ENCODE peak calls at places on chromosomes 11 and 22, in eight cellular contexts. B, W, E, S, L, Z, V and I are unnamed samples.

GRCh38 chr11:3674189-3674588 is 3.0 kb upstream of the CHRNA10 start:
- DNase-seq in B (peak), W (no peak), E (no peak), S (no peak), L (no peak), Z (no peak), V (peak), I (no peak)

GRCh38 chr11:109984634-109985289 is 108.4 kb upstream of the ZC3H12C start:
- DNase-seq in B (no peak), W (peak), E (no peak), S (no peak), L (no peak), Z (no peak), V (no peak), I (no peak)

GRCh38 chr11:76105637-76106036 is 100.7 kb downstream of the WNT11 start:
- DNase-seq in B (no peak), W (no peak), E (no peak), S (no peak), L (no peak), Z (no peak), V (no peak), I (no peak)

GRCh38 chr11:73189315-73189714 is 28.8 kb upstream of the P2RY2 start:
- DNase-seq in B (no peak), W (peak), E (peak), S (peak), L (peak), Z (peak), V (no peak), I (no peak)

GRCh38 chr22:41094036-41094435 is 1.6 kb downstream of the EP300 start:
- DNase-seq in B (no peak), W (peak), E (no peak), S (no peak), L (no peak), Z (no peak), V (peak), I (no peak)

GRCh38 chr11:66906077-66906929 is 49.4 kb downstream of the LRFN4 start:
- DNase-seq in B (no peak), W (no peak), E (no peak), S (no peak), L (no peak), Z (no peak), V (no peak), I (peak)

GRCh38 chr11:46745328-46745727 is 26.3 kb downstream of the F2 start:
- DNase-seq in B (no peak), W (no peak), E (no peak), S (no peak), L (no peak), Z (no peak), V (no peak), I (no peak)

GRCh38 chr11:126123686-126124085 is 61.0 kb upstream of the CDON start:
- DNase-seq in B (no peak), W (peak), E (no peak), S (no peak), L (no peak), Z (no peak), V (no peak), I (no peak)

GRCh38 chr11:75270896-75271415 is 30.4 kb downstream of the TPBGL start:
- DNase-seq in B (no peak), W (peak), E (no peak), S (peak), L (no peak), Z (peak), V (peak), I (peak)

GRCh38 chr22:39908737-39909136 is 7.9 kb downstream of the GRAP2 start:
- DNase-seq in B (no peak), W (no peak), E (no peak), S (no peak), L (no peak), Z (no peak), V (no peak), I (no peak)

GRCh38 chr11:76589477-76589876 is 81.1 kb downstream of the LRRC32 start:
- DNase-seq in B (no peak), W (no peak), E (no peak), S (no peak), L (no peak), Z (no peak), V (no peak), I (no peak)

GRCh38 chr22:22692707-22693530 is 48.5 kb downstream of the GGTLC2 start:
- DNase-seq in B (no peak), W (peak), E (peak), S (no peak), L (peak), Z (peak), V (peak), I (peak)

GRCh38 chr11:93512073-93512475 is 31.1 kb downstream of the SMCO4 start:
- DNase-seq in B (no peak), W (no peak), E (no peak), S (no peak), L (no peak), Z (no peak), V (no peak), I (no peak)

GRCh38 chr22:29380856-29381255 is 7.5 kb downstream of the AP1B1 start:
- DNase-seq in B (no peak), W (no peak), E (no peak), S (no peak), L (no peak), Z (no peak), V (no peak), I (no peak)

GRCh38 chr11:129048911-129049310 is 106.2 kb upstream of the TP53AIP1 start:
- DNase-seq in B (no peak), W (no peak), E (no peak), S (no peak), L (no peak), Z (no peak), V (no peak), I (no peak)

GRCh38 chr11:15146271-15147003 is 31.7 kb downstream of the INSC start:
- DNase-seq in B (no peak), W (no peak), E (no peak), S (no peak), L (no peak), Z (no peak), V (no peak), I (no peak)

GRCh38 chr11:12187399-12187798 is 77.0 kb downstream of the MICAL2 start:
- DNase-seq in B (no peak), W (no peak), E (no peak), S (peak), L (no peak), Z (no peak), V (no peak), I (no peak)

GRCh38 chr11:3950996-3951662 is 95.7 kb downstream of the STIM1 start:
- DNase-seq in B (no peak), W (no peak), E (no peak), S (no peak), L (no peak), Z (no peak), V (no peak), I (no peak)

GRCh38 chr11:1771700-1772099 is 8.0 kb upstream of the CTSD start:
- DNase-seq in B (no peak), W (peak), E (peak), S (peak), L (no peak), Z (peak), V (no peak), I (no peak)

GRCh38 chr11:68309621-68310185 is 2.7 kb upstream of the LRP5 start:
- DNase-seq in B (no peak), W (no peak), E (no peak), S (no peak), L (no peak), Z (no peak), V (no peak), I (no peak)

GRCh38 chr22:35961480-35961902 is 67.1 kb downstream of the RBFOX2 start:
- DNase-seq in B (peak), W (no peak), E (peak), S (no peak), L (no peak), Z (peak), V (peak), I (no peak)

GRCh38 chr11:14520902-14521151 is 641 bp upstream of the PSMA1 start:
- DNase-seq in B (no peak), W (no peak), E (no peak), S (no peak), L (no peak), Z (no peak), V (no peak), I (no peak)

GRCh38 chr11:20451568-20451967 is 64.1 kb downstream of the PRMT3 start:
- DNase-seq in B (no peak), W (peak), E (no peak), S (no peak), L (no peak), Z (no peak), V (no peak), I (no peak)

GRCh38 chr11:33734441-33735165 is 1.6 kb downstream of the CD59 start:
- DNase-seq in B (no peak), W (peak), E (no peak), S (no peak), L (no peak), Z (no peak), V (peak), I (no peak)

GRCh38 chr11:62457474-62457873 is 38.6 kb downstream of the SCGB1A1 start:
- DNase-seq in B (no peak), W (no peak), E (no peak), S (no peak), L (no peak), Z (no peak), V (no peak), I (no peak)

GRCh38 chr11:12274056-12274455 is 103.3 kb upstream of the PARVA start:
- DNase-seq in B (no peak), W (no peak), E (no peak), S (peak), L (no peak), Z (peak), V (no peak), I (peak)

GRCh38 chr11:69558519-69558941 is 77.1 kb downstream of the LINC01488 start:
- DNase-seq in B (no peak), W (no peak), E (no peak), S (peak), L (no peak), Z (no peak), V (no peak), I (no peak)

GRCh38 chr11:122131126-122131525 is 15.1 kb upstream of the BLID start:
- DNase-seq in B (no peak), W (no peak), E (no peak), S (no peak), L (no peak), Z (no peak), V (no peak), I (no peak)

GRCh38 chr11:128701086-128701485 is 7.2 kb downstream of the FLI1 start:
- DNase-seq in B (no peak), W (peak), E (no peak), S (no peak), L (no peak), Z (no peak), V (peak), I (no peak)

GRCh38 chr11:27124514-27125264 is 84.1 kb downstream of the BBOX1 start:
- DNase-seq in B (no peak), W (peak), E (no peak), S (no peak), L (no peak), Z (no peak), V (no peak), I (no peak)

GRCh38 chr11:12540075-12540685 is 134.0 kb upstream of the TEAD1 start:
- DNase-seq in B (no peak), W (no peak), E (peak), S (peak), L (no peak), Z (no peak), V (no peak), I (no peak)

GRCh38 chr11:88535916-88536547 is 198.5 kb upstream of the CTSC start:
- DNase-seq in B (no peak), W (peak), E (no peak), S (no peak), L (no peak), Z (no peak), V (peak), I (no peak)

GRCh38 chr22:17258015-17258827 is 39.0 kb upstream of the ADA2 start:
- DNase-seq in B (no peak), W (peak), E (peak), S (peak), L (peak), Z (peak), V (no peak), I (peak)
- TF ChIP-seq POLR2A in B (no peak), W (no peak), E (peak), S (no peak), L (no peak), Z (no peak), V (no peak), I (no peak)

GRCh38 chr11:100778386-100778785 is 91.3 kb downstream of the ARHGAP42 start:
- DNase-seq in B (no peak), W (no peak), E (no peak), S (no peak), L (no peak), Z (no peak), V (no peak), I (no peak)
- TF ChIP-seq POLR2A in B (no peak), W (no peak), E (no peak), S (no peak), L (no peak), Z (no peak), V (no peak), I (no peak)

GRCh38 chr11:112226062-112226921 is at the start of gene PTS:
- DNase-seq in B (peak), W (peak), E (peak), S (peak), L (peak), Z (peak), V (peak), I (peak)
- TF ChIP-seq POLR2A in B (peak), W (peak), E (peak), S (peak), L (peak), Z (peak), V (peak), I (peak)

GRCh38 chr11:18395735-18396504 is 1.6 kb downstream of the LDHA start:
- DNase-seq in B (peak), W (peak), E (peak), S (peak), L (peak), Z (peak), V (peak), I (peak)
- TF ChIP-seq POLR2A in B (peak), W (peak), E (peak), S (no peak), L (peak), Z (peak), V (peak), I (peak)

GRCh38 chr11:59187020-59187419 is 15.1 kb downstream of the DTX4 start:
- DNase-seq in B (no peak), W (no peak), E (no peak), S (no peak), L (no peak), Z (no peak), V (no peak), I (no peak)

GRCh38 chr11:59185412-59185811 is 13.5 kb downstream of the DTX4 start:
- DNase-seq in B (no peak), W (no peak), E (no peak), S (no peak), L (no peak), Z (no peak), V (no peak), I (no peak)

GRCh38 chr11:59186130-59186594 is 14.2 kb downstream of the DTX4 start:
- DNase-seq in B (no peak), W (peak), E (no peak), S (no peak), L (peak), Z (no peak), V (peak), I (peak)

GRCh38 chr11:59188954-59189353 is 17.0 kb downstream of the DTX4 start:
- DNase-seq in B (no peak), W (no peak), E (no peak), S (no peak), L (no peak), Z (no peak), V (no peak), I (no peak)

GRCh38 chr11:59187587-59187986 is 15.7 kb downstream of the DTX4 start:
- DNase-seq in B (no peak), W (no peak), E (peak), S (peak), L (no peak), Z (peak), V (no peak), I (peak)
- TF ChIP-seq POLR2A in B (no peak), W (no peak), E (no peak), S (no peak), L (no peak), Z (no peak), V (no peak), I (peak)

GRCh38 chr11:101584129-101584515 is 315 bp upstream of the TRPC6 start:
- DNase-seq in B (no peak), W (no peak), E (no peak), S (no peak), L (no peak), Z (no peak), V (no peak), I (no peak)

GRCh38 chr11:101584651-101585050 is 844 bp upstream of the TRPC6 start:
- DNase-seq in B (no peak), W (no peak), E (no peak), S (no peak), L (no peak), Z (no peak), V (no peak), I (no peak)

GRCh38 chr11:101586965-101587364 is 3.2 kb upstream of the TRPC6 start:
- DNase-seq in B (no peak), W (no peak), E (no peak), S (no peak), L (no peak), Z (no peak), V (no peak), I (no peak)

GRCh38 chr11:101582242-101583052 is 1.4 kb downstream of the TRPC6 start:
- DNase-seq in B (no peak), W (no peak), E (no peak), S (no peak), L (no peak), Z (no peak), V (no peak), I (no peak)

DNA sequence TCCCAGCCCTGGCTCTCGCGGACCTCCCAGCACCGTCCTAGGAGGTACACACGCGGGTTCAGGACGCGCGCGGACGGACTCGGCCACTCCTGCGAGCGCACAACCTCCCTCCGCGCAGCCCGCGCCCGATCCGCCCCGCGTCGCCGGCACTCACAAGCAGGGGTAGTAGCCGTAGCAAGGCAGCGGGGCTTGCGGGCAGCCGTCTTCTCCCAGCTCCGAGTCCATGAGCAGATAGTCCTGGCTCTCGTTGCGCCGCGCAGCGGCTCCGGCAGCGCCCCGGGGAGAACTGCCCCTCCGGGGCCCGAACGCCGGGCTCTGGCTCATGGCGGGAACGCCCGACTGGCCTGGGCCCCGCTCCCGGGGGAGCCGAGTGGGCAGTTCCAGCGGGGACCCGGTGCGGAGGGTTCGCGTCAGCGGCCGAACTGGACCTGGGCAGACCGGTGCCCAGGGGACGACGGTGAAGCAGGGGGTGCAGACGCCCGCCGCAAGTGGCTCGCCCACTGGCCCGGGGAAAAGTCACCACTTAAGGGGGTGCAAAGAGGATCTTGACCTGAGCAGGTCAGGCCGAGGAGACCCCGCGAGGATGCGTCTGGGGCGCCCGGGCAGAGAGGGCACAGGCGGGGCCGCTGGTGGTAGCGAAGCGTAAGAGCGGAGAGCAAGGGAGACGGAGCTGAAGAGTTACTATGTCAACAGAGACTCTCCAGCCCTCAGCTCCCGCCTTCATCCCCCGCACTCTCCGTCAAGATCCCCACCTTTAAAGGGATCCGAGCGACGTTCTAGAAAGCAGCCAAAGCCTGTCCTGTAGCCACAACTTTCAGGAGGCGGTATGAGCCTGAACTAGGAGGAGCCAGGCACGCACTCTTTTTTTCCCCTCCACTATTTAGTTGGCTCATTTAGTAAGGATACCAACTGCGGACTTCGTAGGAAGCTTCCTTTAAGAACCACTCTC is at the start of gene TRPC6:
- DNase-seq in B (no peak), W (no peak), E (no peak), S (no peak), L (no peak), Z (peak), V (no peak), I (no peak)
- TF ChIP-seq POLR2A in B (no peak), W (no peak), E (no peak), S (no peak), L (no peak), Z (peak), V (no peak), I (no peak)

GRCh38 chr22:32474635-32475427 is at the start of gene FBXO7:
- DNase-seq in B (peak), W (peak), E (peak), S (peak), L (peak), Z (peak), V (peak), I (peak)
- TF ChIP-seq POLR2A in B (peak), W (peak), E (peak), S (peak), L (peak), Z (peak), V (peak), I (peak)

DNA sequence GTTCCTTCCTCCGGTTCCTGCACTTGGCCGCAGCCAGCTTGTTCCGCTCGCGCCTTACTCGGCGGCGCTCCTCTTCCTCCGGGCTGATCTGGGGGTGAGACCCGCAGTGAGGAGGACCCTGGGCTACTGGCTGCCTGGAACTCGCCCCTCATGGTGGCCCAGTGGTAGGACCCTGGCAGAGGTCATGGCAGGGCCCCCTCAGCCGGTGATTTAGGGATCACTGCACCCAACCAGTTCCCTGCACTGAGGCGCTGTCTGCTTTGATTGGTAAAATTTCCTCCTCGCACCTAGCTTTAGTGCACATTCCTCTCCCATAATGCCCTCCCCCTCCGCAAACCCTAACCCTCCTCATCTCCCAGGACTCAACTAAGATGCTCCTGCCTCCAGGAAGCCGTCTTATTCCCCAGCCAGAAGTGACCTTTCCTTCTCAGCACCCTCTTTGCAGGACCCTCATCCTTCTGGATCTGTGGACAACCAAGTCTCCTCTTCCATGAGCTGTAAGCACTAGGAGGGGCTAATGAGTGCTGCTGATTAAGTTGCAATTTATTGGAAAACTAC is 3.6 kb downstream of the CCDC85B start:
- DNase-seq in B (no peak), W (no peak), E (no peak), S (peak), L (no peak), Z (no peak), V (peak), I (no peak)
- TF ChIP-seq POLR2A in B (no peak), W (no peak), E (no peak), S (no peak), L (no peak), Z (no peak), V (peak), I (no peak)